ENCODE peak calls at places on chromosomes 16 and 17, in six cellular contexts. One of them, this sample, is unnamed.

GRCh38 chr16:67966549-67967182 is 1.8 kb downstream of the SLC12A4 start:
- DNase-seq in DMS53: no peak
- DNase-seq in AG08395: peak
- DNase-seq in fibroblast of pulmonary artery: peak
- DNase-seq in SW 1271: peak
- DNase-seq in AG04450: no peak
- DNase-seq in this sample: no peak

GRCh38 chr16:79767597-79768280 is 167.2 kb upstream of the MAF start:
- DNase-seq in DMS53: peak
- DNase-seq in AG08395: peak
- DNase-seq in fibroblast of pulmonary artery: peak
- DNase-seq in SW 1271: peak
- DNase-seq in AG04450: no peak
- DNase-seq in this sample: no peak

GRCh38 chr16:55100100-55100499 is 169.4 kb downstream of the IRX5 start:
- DNase-seq in DMS53: no peak
- DNase-seq in AG08395: no peak
- DNase-seq in fibroblast of pulmonary artery: no peak
- DNase-seq in SW 1271: no peak
- DNase-seq in AG04450: no peak
- DNase-seq in this sample: no peak

GRCh38 chr16:52469775-52470174 is 77.2 kb downstream of the TOX3 start:
- DNase-seq in DMS53: peak
- DNase-seq in AG08395: no peak
- DNase-seq in fibroblast of pulmonary artery: peak
- DNase-seq in SW 1271: no peak
- DNase-seq in AG04450: no peak
- DNase-seq in this sample: no peak

GRCh38 chr17:226773-227580 is 45.5 kb upstream of the DOC2B start:
- DNase-seq in DMS53: no peak
- DNase-seq in AG08395: no peak
- DNase-seq in fibroblast of pulmonary artery: no peak
- DNase-seq in SW 1271: no peak
- DNase-seq in AG04450: no peak
- DNase-seq in this sample: peak

GRCh38 chr17:10683853-10684252 is 13.5 kb downstream of the SCO1 start:
- DNase-seq in DMS53: peak
- DNase-seq in AG08395: peak
- DNase-seq in fibroblast of pulmonary artery: peak
- DNase-seq in SW 1271: peak
- DNase-seq in AG04450: no peak
- DNase-seq in this sample: no peak

GRCh38 chr16:73304008-73304814 is 256.3 kb upstream of the ZFHX3 start:
- DNase-seq in DMS53: no peak
- DNase-seq in AG08395: no peak
- DNase-seq in fibroblast of pulmonary artery: no peak
- DNase-seq in SW 1271: no peak
- DNase-seq in AG04450: no peak
- DNase-seq in this sample: no peak

GRCh38 chr17:79955961-79956735 is 79.5 kb downstream of the TBC1D16 start:
- DNase-seq in DMS53: no peak
- DNase-seq in AG08395: no peak
- DNase-seq in fibroblast of pulmonary artery: no peak
- DNase-seq in SW 1271: no peak
- DNase-seq in AG04450: no peak
- DNase-seq in this sample: no peak

GRCh38 chr17:5121186-5121841 is 5.5 kb downstream of the USP6 start:
- DNase-seq in DMS53: no peak
- DNase-seq in AG08395: no peak
- DNase-seq in fibroblast of pulmonary artery: no peak
- DNase-seq in SW 1271: no peak
- DNase-seq in AG04450: no peak
- DNase-seq in this sample: no peak

GRCh38 chr16:71883849-71884638 is at the start of gene ZNF821:
- DNase-seq in DMS53: peak
- DNase-seq in AG08395: peak
- DNase-seq in fibroblast of pulmonary artery: peak
- DNase-seq in SW 1271: peak
- DNase-seq in AG04450: no peak
- DNase-seq in this sample: no peak

GRCh38 chr17:4815043-4815675 is 8.2 kb downstream of the PLD2 start:
- DNase-seq in DMS53: peak
- DNase-seq in AG08395: no peak
- DNase-seq in fibroblast of pulmonary artery: no peak
- DNase-seq in SW 1271: no peak
- DNase-seq in AG04450: no peak
- DNase-seq in this sample: no peak

GRCh38 chr16:28524544-28525179 is 14.1 kb downstream of the NUPR1 start:
- DNase-seq in DMS53: no peak
- DNase-seq in AG08395: no peak
- DNase-seq in fibroblast of pulmonary artery: no peak
- DNase-seq in SW 1271: no peak
- DNase-seq in AG04450: no peak
- DNase-seq in this sample: no peak

GRCh38 chr16:85894266-85894665 is 4.7 kb upstream of the IRF8 start:
- DNase-seq in DMS53: no peak
- DNase-seq in AG08395: no peak
- DNase-seq in fibroblast of pulmonary artery: no peak
- DNase-seq in SW 1271: no peak
- DNase-seq in AG04450: no peak
- DNase-seq in this sample: no peak

GRCh38 chr16:27748868-27749546 is 199.1 kb downstream of the KATNIP start:
- DNase-seq in DMS53: peak
- DNase-seq in AG08395: peak
- DNase-seq in fibroblast of pulmonary artery: peak
- DNase-seq in SW 1271: no peak
- DNase-seq in AG04450: peak
- DNase-seq in this sample: no peak

GRCh38 chr17:30939059-30939689 is 17.4 kb downstream of the ADAP2 start:
- DNase-seq in DMS53: no peak
- DNase-seq in AG08395: no peak
- DNase-seq in fibroblast of pulmonary artery: no peak
- DNase-seq in SW 1271: no peak
- DNase-seq in AG04450: no peak
- DNase-seq in this sample: no peak

GRCh38 chr16:12729448-12729847 is 74.2 kb downstream of the CPPED1 start:
- DNase-seq in DMS53: no peak
- DNase-seq in AG08395: peak
- DNase-seq in fibroblast of pulmonary artery: peak
- DNase-seq in SW 1271: no peak
- DNase-seq in AG04450: no peak
- DNase-seq in this sample: no peak

GRCh38 chr17:17532991-17533390 is 36.8 kb upstream of the RASD1 start:
- DNase-seq in DMS53: no peak
- DNase-seq in AG08395: no peak
- DNase-seq in fibroblast of pulmonary artery: no peak
- DNase-seq in SW 1271: no peak
- DNase-seq in AG04450: no peak
- DNase-seq in this sample: no peak

GRCh38 chr17:13638855-13639458 is 37.2 kb upstream of the HS3ST3A1 start:
- DNase-seq in DMS53: no peak
- DNase-seq in AG08395: no peak
- DNase-seq in fibroblast of pulmonary artery: peak
- DNase-seq in SW 1271: no peak
- DNase-seq in AG04450: no peak
- DNase-seq in this sample: no peak